ENCODE peak calls at places on chromosomes 11 and 22, in four cellular contexts. One of them, this sample, is unnamed.

GRCh38 chr22:17235861-17236260 is 16.6 kb upstream of the ADA2 start:
- DNase-seq in T-helper 2 cell treated with Interferon-gamma antibody and Interleukin-4, amounts not matched to agents 5 μg/mL and 100 μg/mL, for 36 hours: no peak
- DNase-seq in NCI-H1417: no peak
- DNase-seq in NCI-H2029: no peak
- DNase-seq in this sample: no peak

GRCh38 chr11:94111241-94111640 is 17.4 kb upstream of the PANX1 start:
- DNase-seq in T-helper 2 cell treated with Interferon-gamma antibody and Interleukin-4, amounts not matched to agents 5 μg/mL and 100 μg/mL, for 36 hours: no peak
- DNase-seq in NCI-H1417: no peak
- DNase-seq in NCI-H2029: no peak
- DNase-seq in this sample: no peak

GRCh38 chr11:15865212-15865987 is 490.9 kb downstream of the SOX6 start:
- DNase-seq in T-helper 2 cell treated with Interferon-gamma antibody and Interleukin-4, amounts not matched to agents 5 μg/mL and 100 μg/mL, for 36 hours: no peak
- DNase-seq in NCI-H1417: no peak
- DNase-seq in NCI-H2029: no peak
- DNase-seq in this sample: no peak

GRCh38 chr11:45607995-45608394 is 57.4 kb downstream of the CHST1 start:
- DNase-seq in T-helper 2 cell treated with Interferon-gamma antibody and Interleukin-4, amounts not matched to agents 5 μg/mL and 100 μg/mL, for 36 hours: no peak
- DNase-seq in NCI-H1417: no peak
- DNase-seq in NCI-H2029: no peak
- DNase-seq in this sample: no peak

GRCh38 chr11:61113209-61113608 is 10.9 kb downstream of the CD5 start:
- DNase-seq in T-helper 2 cell treated with Interferon-gamma antibody and Interleukin-4, amounts not matched to agents 5 μg/mL and 100 μg/mL, for 36 hours: no peak
- DNase-seq in NCI-H1417: no peak
- DNase-seq in NCI-H2029: no peak
- DNase-seq in this sample: no peak

GRCh38 chr11:4090258-4090657 is 4.3 kb upstream of the RRM1 start:
- DNase-seq in T-helper 2 cell treated with Interferon-gamma antibody and Interleukin-4, amounts not matched to agents 5 μg/mL and 100 μg/mL, for 36 hours: no peak
- DNase-seq in NCI-H1417: no peak
- DNase-seq in NCI-H2029: no peak
- DNase-seq in this sample: no peak

GRCh38 chr22:48719978-48720661 is 1107.6 kb downstream of the BRD1 start:
- DNase-seq in T-helper 2 cell treated with Interferon-gamma antibody and Interleukin-4, amounts not matched to agents 5 μg/mL and 100 μg/mL, for 36 hours: no peak
- DNase-seq in NCI-H1417: no peak
- DNase-seq in NCI-H2029: no peak
- DNase-seq in this sample: no peak

GRCh38 chr11:103870821-103871309 is 165.6 kb upstream of the DDI1 start:
- DNase-seq in T-helper 2 cell treated with Interferon-gamma antibody and Interleukin-4, amounts not matched to agents 5 μg/mL and 100 μg/mL, for 36 hours: no peak
- DNase-seq in NCI-H1417: no peak
- DNase-seq in NCI-H2029: no peak
- DNase-seq in this sample: no peak

GRCh38 chr11:122271747-122272146 is 155.7 kb upstream of the BLID start:
- DNase-seq in T-helper 2 cell treated with Interferon-gamma antibody and Interleukin-4, amounts not matched to agents 5 μg/mL and 100 μg/mL, for 36 hours: no peak
- DNase-seq in NCI-H1417: no peak
- DNase-seq in NCI-H2029: no peak
- DNase-seq in this sample: no peak

GRCh38 chr11:123851110-123851509 is 34.4 kb downstream of the TMEM225 start:
- DNase-seq in T-helper 2 cell treated with Interferon-gamma antibody and Interleukin-4, amounts not matched to agents 5 μg/mL and 100 μg/mL, for 36 hours: no peak
- DNase-seq in NCI-H1417: no peak
- DNase-seq in NCI-H2029: no peak
- DNase-seq in this sample: no peak

GRCh38 chr22:35913925-35914324 is 114.7 kb downstream of the RBFOX2 start:
- DNase-seq in T-helper 2 cell treated with Interferon-gamma antibody and Interleukin-4, amounts not matched to agents 5 μg/mL and 100 μg/mL, for 36 hours: no peak
- DNase-seq in NCI-H1417: no peak
- DNase-seq in NCI-H2029: no peak
- DNase-seq in this sample: no peak

GRCh38 chr11:131064373-131064991 is 148.2 kb upstream of the SNX19 start:
- DNase-seq in T-helper 2 cell treated with Interferon-gamma antibody and Interleukin-4, amounts not matched to agents 5 μg/mL and 100 μg/mL, for 36 hours: no peak
- DNase-seq in NCI-H1417: peak
- DNase-seq in NCI-H2029: peak
- DNase-seq in this sample: peak

GRCh38 chr22:31290494-31291402 is 1.5 kb downstream of the PIK3IP1 start:
- DNase-seq in T-helper 2 cell treated with Interferon-gamma antibody and Interleukin-4, amounts not matched to agents 5 μg/mL and 100 μg/mL, for 36 hours: peak
- DNase-seq in NCI-H1417: peak
- DNase-seq in NCI-H2029: peak
- DNase-seq in this sample: peak

GRCh38 chr22:28341001-28341400 is 338.6 kb downstream of the TTC28 start:
- DNase-seq in T-helper 2 cell treated with Interferon-gamma antibody and Interleukin-4, amounts not matched to agents 5 μg/mL and 100 μg/mL, for 36 hours: no peak
- DNase-seq in NCI-H1417: no peak
- DNase-seq in NCI-H2029: no peak
- DNase-seq in this sample: no peak

GRCh38 chr11:76269247-76269646 is 62.9 kb upstream of the WNT11 start:
- DNase-seq in T-helper 2 cell treated with Interferon-gamma antibody and Interleukin-4, amounts not matched to agents 5 μg/mL and 100 μg/mL, for 36 hours: no peak
- DNase-seq in NCI-H1417: no peak
- DNase-seq in NCI-H2029: no peak
- DNase-seq in this sample: no peak

GRCh38 chr11:62193954-62194353 is 3.9 kb downstream of the SCGB1D1 start:
- DNase-seq in T-helper 2 cell treated with Interferon-gamma antibody and Interleukin-4, amounts not matched to agents 5 μg/mL and 100 μg/mL, for 36 hours: no peak
- DNase-seq in NCI-H1417: no peak
- DNase-seq in NCI-H2029: no peak
- DNase-seq in this sample: no peak